ENCODE peak calls at places on chromosome 5, in four cellular contexts. L is glutamatergic neuron, B is progenitor cell of endocrine pancreas, Q is tibial artery. F is an unnamed sample.
A peak's percentile ranks its signal among the peaks of the same experiment; 100 is the strongest.

GRCh38 chr5:23484094-23484493 is 23.3 kb upstream of the PRDM9 start:
- DNase-seq in L (no peak), B (no peak), Q (no peak), F (no peak)

GRCh38 chr5:180799194-180799593 is 3.4 kb downstream of the MGAT1 start:
- DNase-seq in L (peak; percentile 57), B (peak; percentile 32), Q (peak; percentile 60), F (peak; percentile 50)

GRCh38 chr5:1037123-1037670 is 28.6 kb downstream of the NKD2 start:
- DNase-seq in L (peak; percentile 19), B (no peak), Q (no peak), F (peak; percentile 3)

GRCh38 chr5:157857821-157858526 is 971 bp downstream of the CLINT1 start:
- DNase-seq in L (no peak), B (no peak), Q (no peak), F (no peak)

GRCh38 chr5:149279651-149280050 is 8.0 kb downstream of the AFAP1L1 start:
- DNase-seq in L (no peak), B (no peak), Q (no peak), F (no peak)

GRCh38 chr5:141835928-141836667 is 42.1 kb downstream of the PCDH1 start:
- DNase-seq in L (no peak), B (no peak), Q (peak; percentile 78), F (peak; percentile 58)

GRCh38 chr5:180644825-180645608 is 4.4 kb downstream of the FLT4 start:
- DNase-seq in L (no peak), B (no peak), Q (peak; percentile 52), F (no peak)

GRCh38 chr5:172902497-172903472 is 56.4 kb upstream of the RPL26L1 start:
- DNase-seq in L (peak; percentile 61), B (peak; percentile 44), Q (peak; percentile 93), F (peak; percentile 62)

GRCh38 chr5:73867344-73868335 is 241.6 kb downstream of the ARHGEF28 start:
- DNase-seq in L (no peak), B (no peak), Q (no peak), F (no peak)

GRCh38 chr5:168651654-168652053 is 72.5 kb upstream of the PANK3 start:
- DNase-seq in L (no peak), B (no peak), Q (no peak), F (no peak)

GRCh38 chr5:119359737-119360413 is 4.1 kb downstream of the TNFAIP8 start:
- DNase-seq in L (no peak), B (no peak), Q (no peak), F (no peak)

GRCh38 chr5:175195698-175196656 is 248.0 kb downstream of the DRD1 start:
- DNase-seq in L (no peak), B (peak; percentile 13), Q (no peak), F (peak; percentile 40)

GRCh38 chr5:145981612-145982571 is 45.5 kb downstream of the SH3RF2 start:
- DNase-seq in L (no peak), B (no peak), Q (no peak), F (no peak)

GRCh38 chr5:170826117-170826516 is 35.7 kb upstream of the RANBP17 start:
- DNase-seq in L (no peak), B (no peak), Q (no peak), F (no peak)

GRCh38 chr5:131782717-131783116 is 14.1 kb downstream of the FNIP1 start:
- DNase-seq in L (no peak), B (no peak), Q (no peak), F (no peak)
- TF ChIP-seq CTCF in L (no peak), B (no peak), Q (no peak), F (no peak)

DNA sequence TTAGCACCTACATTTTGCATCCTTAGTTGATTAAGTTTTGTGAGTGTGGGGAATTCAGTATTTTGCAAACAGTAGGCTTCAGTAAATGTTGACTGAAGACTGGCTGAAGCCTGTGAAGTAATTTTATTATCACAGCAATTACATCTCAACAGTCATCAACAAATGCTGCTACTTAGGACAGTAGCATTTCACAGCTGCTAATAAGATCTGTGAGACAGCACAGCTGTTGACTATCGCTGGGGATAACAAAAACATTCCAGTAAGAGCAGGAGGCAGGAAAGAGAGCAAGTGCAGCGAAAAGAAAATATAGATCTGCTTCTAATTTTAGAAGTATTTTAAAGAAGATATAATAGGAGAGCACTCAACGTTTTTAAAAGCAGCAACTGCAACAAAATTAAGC is 117.3 kb upstream of the FGF10 start:
- DNase-seq in L (no peak), B (no peak), Q (no peak), F (no peak)
- TF ChIP-seq CTCF in L (no peak), B (no peak), Q (no peak), F (no peak)

GRCh38 chr5:69331528-69332445 is 814 bp downstream of the CCDC125 start:
- DNase-seq in L (no peak), B (no peak), Q (no peak), F (no peak)

GRCh38 chr5:69329905-69330489 is 2.6 kb downstream of the CCDC125 start:
- DNase-seq in L (no peak), B (no peak), Q (no peak), F (no peak)

GRCh38 chr5:69335341-69335975 is 2.9 kb upstream of the CCDC125 start:
- DNase-seq in L (no peak), B (no peak), Q (no peak), F (no peak)

DNA sequence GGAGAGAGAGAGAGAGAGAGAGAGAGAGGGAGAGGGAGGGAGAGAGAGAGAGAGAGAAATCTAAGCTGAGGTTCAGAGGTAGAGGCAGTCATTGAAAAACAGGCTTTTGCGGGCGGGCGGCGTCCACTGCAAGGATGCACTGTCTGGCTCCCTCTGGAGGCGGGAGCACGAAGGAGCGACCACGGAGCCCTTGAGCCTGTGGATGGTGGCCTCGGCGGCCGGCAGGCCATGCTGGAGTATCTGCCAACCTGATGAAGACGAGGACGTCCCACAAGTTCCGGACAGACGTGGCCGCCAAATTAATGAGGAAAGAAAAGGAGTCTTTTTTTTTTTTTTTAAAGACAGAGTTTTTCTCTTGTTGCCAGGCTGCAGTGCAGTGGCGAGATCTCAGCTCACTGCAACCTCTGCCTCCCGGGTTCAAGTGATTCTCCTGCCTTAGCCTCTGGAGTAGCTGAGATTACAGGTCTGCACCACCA is 2.2 kb upstream of the CCDC125 start:
- DNase-seq in L (peak; percentile 90), B (peak; percentile 70), Q (peak; percentile 89), F (peak; percentile 86)
- TF ChIP-seq CTCF in L (peak; percentile 55), B (peak; percentile 81), Q (peak; percentile 66), F (peak; percentile 60)

GRCh38 chr5:114780290-114780689 is 389.4 kb downstream of the TRIM36 start:
- DNase-seq in L (no peak), B (no peak), Q (no peak), F (no peak)

GRCh38 chr5:114782869-114783268 is 386.8 kb downstream of the TRIM36 start:
- DNase-seq in L (peak; percentile 19), B (no peak), Q (peak; percentile 67), F (no peak)

GRCh38 chr5:114782217-114782616 is 387.5 kb downstream of the TRIM36 start:
- DNase-seq in L (no peak), B (no peak), Q (no peak), F (no peak)
- TF ChIP-seq CTCF in L (no peak), B (no peak), Q (no peak), F (no peak)

GRCh38 chr5:76209297-76209696 is 126.1 kb downstream of the SV2C start:
- DNase-seq in L (no peak), B (no peak), Q (no peak), F (no peak)
- TF ChIP-seq CTCF in L (peak; percentile 53), B (peak; percentile 33), Q (no peak), F (peak; percentile 25)

GRCh38 chr5:95237324-95237723 is 47.6 kb downstream of the MCTP1 start:
- DNase-seq in L (no peak), B (no peak), Q (no peak), F (no peak)
- TF ChIP-seq CTCF in L (no peak), B (no peak), Q (no peak), F (no peak)

DNA sequence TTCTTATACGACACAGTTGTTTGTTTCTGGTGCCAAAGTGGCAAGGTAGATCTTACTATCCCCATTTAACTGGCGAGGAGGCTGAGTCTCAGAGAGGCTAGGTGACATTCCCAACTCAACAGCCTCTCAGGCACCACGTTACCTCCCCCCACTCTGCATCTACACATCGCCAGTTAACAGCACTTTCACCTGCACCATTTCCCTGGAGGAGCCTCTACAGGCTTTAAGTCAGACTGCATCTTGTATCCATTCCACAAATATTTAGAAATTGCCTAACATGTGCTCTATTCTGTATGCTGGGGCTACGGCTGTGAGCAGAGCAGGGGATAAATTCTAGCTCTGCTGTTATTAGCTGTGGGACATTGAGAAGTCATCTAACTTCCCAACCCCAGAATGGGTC is 168.6 kb downstream of the INSYN2B start:
- DNase-seq in L (no peak), B (no peak), Q (no peak), F (no peak)
- TF ChIP-seq CTCF in L (no peak), B (no peak), Q (no peak), F (no peak)

GRCh38 chr5:112192072-112192471 is 227.0 kb downstream of the EPB41L4A start:
- DNase-seq in L (no peak), B (no peak), Q (no peak), F (no peak)

GRCh38 chr5:112183103-112183634 is 235.9 kb downstream of the EPB41L4A start:
- DNase-seq in L (no peak), B (no peak), Q (no peak), F (peak; percentile 22)

GRCh38 chr5:112189328-112189840 is 229.7 kb downstream of the EPB41L4A start:
- DNase-seq in L (no peak), B (no peak), Q (no peak), F (no peak)

GRCh38 chr5:112186401-112186990 is 232.6 kb downstream of the EPB41L4A start:
- DNase-seq in L (no peak), B (no peak), Q (no peak), F (peak; percentile 11)
- TF ChIP-seq CTCF in L (peak; percentile 46), B (peak; percentile 65), Q (no peak), F (peak; percentile 43)

GRCh38 chr5:57805170-57805569 is 322.6 kb upstream of the ACTBL2 start:
- DNase-seq in L (no peak), B (no peak), Q (no peak), F (no peak)
- TF ChIP-seq CTCF in L (no peak), B (no peak), Q (no peak), F (no peak)